ENCODE peak calls at places on chromosomes 2 and 18, in eight cellular contexts. One of them, this sample, is unnamed.

GRCh38 chr2:4763009-4763408 is 929.2 kb upstream of the SOX11 start:
- DNase-seq in OCI-LY7: peak
- DNase-seq in cardiac fibroblast: no peak
- DNase-seq in upper lobe of right lung: no peak
- DNase-seq in GM12865: no peak
- DNase-seq in choroid plexus epithelial cell: peak
- DNase-seq in fibroblast of lung: no peak
- DNase-seq in transverse colon: no peak
- DNase-seq in this sample: no peak

GRCh38 chr2:164642268-164642667 is 21.0 kb upstream of the GRB14 start:
- DNase-seq in choroid plexus epithelial cell: no peak
- DNase-seq in upper lobe of right lung: no peak
- DNase-seq in fibroblast of lung: no peak
- DNase-seq in GM12865: no peak
- DNase-seq in cardiac fibroblast: no peak
- DNase-seq in transverse colon: no peak
- DNase-seq in OCI-LY7: no peak
- DNase-seq in this sample: no peak

GRCh38 chr18:68354176-68354575 is 360.7 kb downstream of the TMX3 start:
- DNase-seq in fibroblast of lung: no peak
- DNase-seq in choroid plexus epithelial cell: peak
- DNase-seq in cardiac fibroblast: peak
- DNase-seq in upper lobe of right lung: no peak
- DNase-seq in transverse colon: no peak
- DNase-seq in OCI-LY7: no peak
- DNase-seq in GM12865: no peak
- DNase-seq in this sample: peak

GRCh38 chr2:146240376-146240775 is 1604.5 kb upstream of the ACVR2A start:
- DNase-seq in GM12865: no peak
- DNase-seq in choroid plexus epithelial cell: no peak
- DNase-seq in transverse colon: no peak
- DNase-seq in upper lobe of right lung: no peak
- DNase-seq in cardiac fibroblast: peak
- DNase-seq in fibroblast of lung: peak
- DNase-seq in OCI-LY7: no peak
- DNase-seq in this sample: no peak

GRCh38 chr2:219388845-219389156 is 1.1 kb upstream of the DNPEP start:
- DNase-seq in fibroblast of lung: no peak
- DNase-seq in cardiac fibroblast: no peak
- DNase-seq in upper lobe of right lung: no peak
- DNase-seq in transverse colon: no peak
- DNase-seq in OCI-LY7: no peak
- DNase-seq in GM12865: no peak
- DNase-seq in choroid plexus epithelial cell: no peak
- DNase-seq in this sample: no peak

GRCh38 chr2:11104794-11105660 is 50.2 kb upstream of the SLC66A3 start:
- DNase-seq in fibroblast of lung: no peak
- DNase-seq in GM12865: no peak
- DNase-seq in OCI-LY7: no peak
- DNase-seq in transverse colon: no peak
- DNase-seq in upper lobe of right lung: peak
- DNase-seq in choroid plexus epithelial cell: no peak
- DNase-seq in cardiac fibroblast: no peak
- DNase-seq in this sample: no peak

GRCh38 chr18:31744661-31745060 is 16.0 kb downstream of the SLC25A52 start:
- DNase-seq in fibroblast of lung: no peak
- DNase-seq in OCI-LY7: no peak
- DNase-seq in cardiac fibroblast: no peak
- DNase-seq in GM12865: no peak
- DNase-seq in transverse colon: no peak
- DNase-seq in choroid plexus epithelial cell: no peak
- DNase-seq in upper lobe of right lung: no peak
- DNase-seq in this sample: no peak

GRCh38 chr2:27655155-27655951 is 8.1 kb downstream of the SUPT7L start:
- DNase-seq in upper lobe of right lung: no peak
- DNase-seq in transverse colon: no peak
- DNase-seq in fibroblast of lung: peak
- DNase-seq in OCI-LY7: no peak
- DNase-seq in choroid plexus epithelial cell: peak
- DNase-seq in GM12865: no peak
- DNase-seq in cardiac fibroblast: peak
- DNase-seq in this sample: peak

GRCh38 chr2:28604284-28604843 is 108.5 kb downstream of the PLB1 start:
- DNase-seq in upper lobe of right lung: no peak
- DNase-seq in cardiac fibroblast: no peak
- DNase-seq in transverse colon: no peak
- DNase-seq in GM12865: no peak
- DNase-seq in OCI-LY7: no peak
- DNase-seq in fibroblast of lung: no peak
- DNase-seq in choroid plexus epithelial cell: no peak
- DNase-seq in this sample: no peak

GRCh38 chr2:9251154-9252001 is 44.8 kb downstream of the ASAP2 start:
- DNase-seq in GM12865: no peak
- DNase-seq in upper lobe of right lung: no peak
- DNase-seq in cardiac fibroblast: peak
- DNase-seq in transverse colon: no peak
- DNase-seq in choroid plexus epithelial cell: no peak
- DNase-seq in OCI-LY7: no peak
- DNase-seq in fibroblast of lung: peak
- DNase-seq in this sample: peak

GRCh38 chr2:46655551-46656436 is 176.4 kb downstream of the TMEM247 start:
- DNase-seq in choroid plexus epithelial cell: no peak
- DNase-seq in fibroblast of lung: peak
- DNase-seq in upper lobe of right lung: no peak
- DNase-seq in GM12865: no peak
- DNase-seq in transverse colon: no peak
- DNase-seq in cardiac fibroblast: peak
- DNase-seq in OCI-LY7: no peak
- DNase-seq in this sample: peak

GRCh38 chr2:46656640-46657039 is 177.3 kb downstream of the TMEM247 start:
- DNase-seq in transverse colon: no peak
- DNase-seq in GM12865: no peak
- DNase-seq in choroid plexus epithelial cell: no peak
- DNase-seq in upper lobe of right lung: no peak
- DNase-seq in fibroblast of lung: no peak
- DNase-seq in OCI-LY7: no peak
- DNase-seq in cardiac fibroblast: no peak
- DNase-seq in this sample: no peak

GRCh38 chr2:46652514-46653170 is 173.3 kb downstream of the TMEM247 start:
- DNase-seq in upper lobe of right lung: no peak
- DNase-seq in transverse colon: no peak
- DNase-seq in OCI-LY7: no peak
- DNase-seq in cardiac fibroblast: no peak
- DNase-seq in fibroblast of lung: no peak
- DNase-seq in GM12865: no peak
- DNase-seq in choroid plexus epithelial cell: no peak
- DNase-seq in this sample: no peak

GRCh38 chr2:46653539-46653938 is 174.2 kb downstream of the TMEM247 start:
- DNase-seq in choroid plexus epithelial cell: no peak
- DNase-seq in upper lobe of right lung: no peak
- DNase-seq in fibroblast of lung: peak
- DNase-seq in cardiac fibroblast: no peak
- DNase-seq in GM12865: no peak
- DNase-seq in OCI-LY7: no peak
- DNase-seq in transverse colon: no peak
- DNase-seq in this sample: no peak

GRCh38 chr2:46657042-46657504 is 177.7 kb downstream of the TMEM247 start:
- DNase-seq in OCI-LY7: peak
- DNase-seq in upper lobe of right lung: no peak
- DNase-seq in transverse colon: peak
- DNase-seq in choroid plexus epithelial cell: peak
- DNase-seq in GM12865: peak
- DNase-seq in cardiac fibroblast: peak
- DNase-seq in fibroblast of lung: no peak
- DNase-seq in this sample: peak
- TF ChIP-seq CTCF in OCI-LY7: peak
- TF ChIP-seq CTCF in upper lobe of right lung: peak
- TF ChIP-seq CTCF in transverse colon: peak
- TF ChIP-seq CTCF in choroid plexus epithelial cell: peak
- TF ChIP-seq CTCF in GM12865: peak
- TF ChIP-seq CTCF in cardiac fibroblast: peak
- TF ChIP-seq CTCF in fibroblast of lung: peak
- TF ChIP-seq CTCF in this sample: peak

GRCh38 chr18:59142274-59142673 is 2.6 kb downstream of the SEC11C start:
- DNase-seq in transverse colon: no peak
- DNase-seq in upper lobe of right lung: no peak
- DNase-seq in OCI-LY7: no peak
- DNase-seq in choroid plexus epithelial cell: no peak
- DNase-seq in GM12865: peak
- DNase-seq in fibroblast of lung: no peak
- DNase-seq in cardiac fibroblast: no peak
- DNase-seq in this sample: no peak
- H3K4me3 ChIP-seq in transverse colon: no peak
- H3K4me3 ChIP-seq in upper lobe of right lung: no peak
- H3K4me3 ChIP-seq in OCI-LY7: peak
- H3K4me3 ChIP-seq in choroid plexus epithelial cell: no peak
- H3K4me3 ChIP-seq in GM12865: peak
- H3K4me3 ChIP-seq in fibroblast of lung: no peak
- H3K4me3 ChIP-seq in cardiac fibroblast: no peak
- H3K4me3 ChIP-seq in this sample: no peak

GRCh38 chr2:68643874-68644485 is 601 bp downstream of the PROKR1 start:
- DNase-seq in choroid plexus epithelial cell: no peak
- DNase-seq in cardiac fibroblast: no peak
- DNase-seq in upper lobe of right lung: no peak
- DNase-seq in GM12865: no peak
- DNase-seq in OCI-LY7: no peak
- DNase-seq in fibroblast of lung: no peak
- DNase-seq in transverse colon: no peak
- DNase-seq in this sample: no peak

GRCh38 chr2:68645523-68645922 is 2.1 kb downstream of the PROKR1 start:
- DNase-seq in choroid plexus epithelial cell: no peak
- DNase-seq in OCI-LY7: no peak
- DNase-seq in GM12865: peak
- DNase-seq in upper lobe of right lung: no peak
- DNase-seq in cardiac fibroblast: peak
- DNase-seq in transverse colon: no peak
- DNase-seq in fibroblast of lung: peak
- DNase-seq in this sample: peak

GRCh38 chr2:68646303-68646702 is 2.9 kb downstream of the PROKR1 start:
- DNase-seq in transverse colon: no peak
- DNase-seq in fibroblast of lung: no peak
- DNase-seq in GM12865: no peak
- DNase-seq in upper lobe of right lung: no peak
- DNase-seq in cardiac fibroblast: no peak
- DNase-seq in OCI-LY7: peak
- DNase-seq in choroid plexus epithelial cell: peak
- DNase-seq in this sample: no peak

DNA sequence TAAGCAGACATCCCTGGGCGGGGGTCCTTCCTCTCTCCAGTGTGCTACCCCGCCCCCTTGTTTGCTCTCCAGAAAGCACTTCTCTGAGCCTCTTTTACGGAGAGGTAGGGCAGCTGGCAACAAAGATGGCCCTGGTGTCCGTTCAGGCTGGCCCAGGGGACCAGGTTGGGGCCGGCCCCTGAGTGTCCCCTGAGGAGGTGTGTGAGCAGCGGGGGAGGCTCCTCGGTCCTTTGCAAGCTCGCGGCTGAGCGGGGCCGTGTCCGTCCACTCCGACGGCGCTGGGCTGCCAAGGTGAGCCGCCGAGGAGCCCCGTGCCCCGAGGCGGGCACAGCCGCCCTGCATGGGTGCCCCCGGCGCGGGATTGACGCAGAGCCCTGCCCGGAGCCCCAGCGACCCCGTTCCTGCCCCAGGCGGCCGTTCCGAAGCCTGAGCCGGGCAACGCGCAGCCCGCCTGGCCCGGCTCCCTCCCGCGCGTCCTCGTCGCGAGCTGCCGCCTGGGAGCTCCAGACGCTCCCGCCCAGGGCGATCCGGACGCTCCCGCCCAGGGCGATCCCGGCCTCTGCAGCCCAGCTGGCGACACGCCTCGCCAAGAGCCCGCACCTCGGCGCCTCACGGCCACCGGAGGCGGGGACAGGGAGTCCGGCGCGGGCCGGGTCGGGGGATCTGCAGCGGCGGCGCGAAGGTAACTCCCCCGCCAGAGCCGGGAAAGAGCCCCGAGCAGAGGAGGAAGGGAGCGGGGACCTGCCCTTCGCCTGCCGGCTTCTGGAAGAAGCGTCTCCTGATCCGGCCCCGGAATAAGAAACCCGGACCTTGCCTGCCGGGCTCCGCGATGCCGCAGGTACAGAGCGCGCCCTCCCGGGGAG is at the start of gene PROKR1:
- DNase-seq in fibroblast of lung: peak
- DNase-seq in transverse colon: peak
- DNase-seq in cardiac fibroblast: peak
- DNase-seq in upper lobe of right lung: peak
- DNase-seq in GM12865: no peak
- DNase-seq in OCI-LY7: no peak
- DNase-seq in choroid plexus epithelial cell: no peak
- DNase-seq in this sample: no peak
- TF ChIP-seq CTCF in fibroblast of lung: no peak
- TF ChIP-seq CTCF in transverse colon: no peak
- TF ChIP-seq CTCF in cardiac fibroblast: no peak
- TF ChIP-seq CTCF in upper lobe of right lung: no peak
- TF ChIP-seq CTCF in GM12865: no peak
- TF ChIP-seq CTCF in OCI-LY7: no peak
- TF ChIP-seq CTCF in choroid plexus epithelial cell: no peak
- TF ChIP-seq CTCF in this sample: no peak

GRCh38 chr2:149038442-149039212 is at the start of gene LYPD6B:
- DNase-seq in GM12865: peak
- DNase-seq in upper lobe of right lung: peak
- DNase-seq in OCI-LY7: no peak
- DNase-seq in choroid plexus epithelial cell: no peak
- DNase-seq in cardiac fibroblast: no peak
- DNase-seq in fibroblast of lung: no peak
- DNase-seq in transverse colon: peak
- DNase-seq in this sample: no peak

GRCh38 chr2:149037851-149038250 is 648 bp upstream of the LYPD6B start:
- DNase-seq in GM12865: no peak
- DNase-seq in fibroblast of lung: no peak
- DNase-seq in choroid plexus epithelial cell: no peak
- DNase-seq in OCI-LY7: peak
- DNase-seq in cardiac fibroblast: no peak
- DNase-seq in upper lobe of right lung: no peak
- DNase-seq in transverse colon: no peak
- DNase-seq in this sample: no peak

GRCh38 chr2:149040451-149040850 is 2.0 kb downstream of the LYPD6B start:
- DNase-seq in OCI-LY7: peak
- DNase-seq in transverse colon: peak
- DNase-seq in fibroblast of lung: no peak
- DNase-seq in upper lobe of right lung: no peak
- DNase-seq in choroid plexus epithelial cell: peak
- DNase-seq in cardiac fibroblast: peak
- DNase-seq in GM12865: peak
- DNase-seq in this sample: peak

GRCh38 chr2:149041482-149041881 is 3.0 kb downstream of the LYPD6B start:
- DNase-seq in fibroblast of lung: no peak
- DNase-seq in choroid plexus epithelial cell: no peak
- DNase-seq in upper lobe of right lung: no peak
- DNase-seq in transverse colon: no peak
- DNase-seq in cardiac fibroblast: no peak
- DNase-seq in OCI-LY7: no peak
- DNase-seq in GM12865: no peak
- DNase-seq in this sample: no peak

DNA sequence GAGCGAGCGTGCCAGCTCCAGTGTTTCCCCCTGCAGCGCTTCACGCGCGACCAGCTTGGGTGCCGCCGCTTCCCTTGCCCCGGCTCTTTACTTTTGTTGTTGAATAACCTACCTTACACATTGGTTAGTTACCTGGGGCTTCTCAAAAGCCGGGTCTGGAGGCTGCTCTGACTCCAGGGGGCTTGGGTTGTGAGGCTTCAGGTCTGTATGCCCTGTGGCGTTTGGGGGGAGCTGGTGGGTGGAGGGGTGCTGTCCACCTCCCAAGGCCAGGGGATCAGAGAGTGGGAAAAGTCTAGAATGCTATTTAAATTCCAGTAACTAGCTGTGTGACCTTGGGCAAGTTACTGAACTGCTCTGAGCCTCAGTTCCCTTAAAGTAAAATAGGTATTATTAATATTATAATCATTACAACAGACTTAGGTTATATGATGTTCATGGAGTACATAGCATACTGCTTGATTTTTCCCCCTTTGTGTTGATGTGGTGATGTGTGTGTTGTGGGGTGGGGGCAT is 770 bp downstream of the LYPD6B start:
- DNase-seq in OCI-LY7: no peak
- DNase-seq in GM12865: peak
- DNase-seq in cardiac fibroblast: no peak
- DNase-seq in transverse colon: no peak
- DNase-seq in upper lobe of right lung: no peak
- DNase-seq in choroid plexus epithelial cell: no peak
- DNase-seq in fibroblast of lung: no peak
- DNase-seq in this sample: no peak
- H3K4me3 ChIP-seq in OCI-LY7: no peak
- H3K4me3 ChIP-seq in GM12865: peak
- H3K4me3 ChIP-seq in cardiac fibroblast: no peak
- H3K4me3 ChIP-seq in transverse colon: peak
- H3K4me3 ChIP-seq in upper lobe of right lung: peak
- H3K4me3 ChIP-seq in choroid plexus epithelial cell: no peak
- H3K4me3 ChIP-seq in fibroblast of lung: no peak
- H3K4me3 ChIP-seq in this sample: no peak

This sample was measured in fibroblast of mammary gland.